ENCODE peak calls at places on chromosome 11, in seven cellular contexts. O is IMR-90, G is ovary, V is stomach, T is heart left ventricle, L is HCT116, S is body of pancreas. C is an unnamed sample.

GRCh38 chr11:35927730-35928129 is 16.1 kb upstream of the LDLRAD3 start:
- DNase-seq in G (peak), L (no peak), V (peak), S (peak), T (no peak), O (peak), C (peak)

GRCh38 chr11:84290647-84291046 is 1004.5 kb upstream of the CCDC90B start:
- DNase-seq in V (no peak), G (no peak), O (peak), S (no peak), L (no peak), T (no peak), C (no peak)

GRCh38 chr11:58775066-58775708 is 43.4 kb upstream of the GLYAT start:
- DNase-seq in T (no peak), O (no peak), L (no peak), G (no peak), S (no peak), V (no peak), C (no peak)

GRCh38 chr11:6124245-6124644 is 16.8 kb downstream of the OR56B4 start:
- DNase-seq in T (no peak), L (no peak), S (no peak), G (no peak), O (no peak), V (no peak), C (no peak)

GRCh38 chr11:36775157-36775556 is 177.1 kb upstream of the RAG2 start:
- DNase-seq in L (no peak), G (no peak), T (no peak), V (no peak), O (no peak), S (no peak), C (no peak)

GRCh38 chr11:76455931-76456330 is 11.1 kb downstream of the EMSY start:
- DNase-seq in T (no peak), L (no peak), O (peak), G (no peak), V (no peak), S (no peak), C (no peak)

GRCh38 chr11:47905358-47906059 is 57.4 kb upstream of the NUP160 start:
- DNase-seq in T (no peak), O (peak), V (no peak), G (no peak), L (no peak), S (no peak), C (no peak)

GRCh38 chr11:9708544-9708943 is 44.7 kb downstream of the SWAP70 start:
- DNase-seq in O (peak), V (no peak), G (no peak), S (no peak), L (no peak), T (no peak), C (no peak)

GRCh38 chr11:128669491-128669890 is 24.4 kb upstream of the FLI1 start:
- DNase-seq in S (no peak), G (no peak), V (no peak), O (peak), T (no peak), L (no peak), C (no peak)

GRCh38 chr11:114262681-114263509 is 33.3 kb upstream of the NNMT start:
- DNase-seq in G (no peak), T (no peak), L (peak), V (no peak), O (peak), S (peak), C (no peak)

GRCh38 chr11:122804161-122804560 is 34.1 kb upstream of the CRTAM start:
- DNase-seq in O (no peak), L (no peak), G (no peak), T (no peak), V (no peak), S (no peak), C (no peak)

GRCh38 chr11:112355726-112356125 is 95.1 kb upstream of the PLET1 start:
- DNase-seq in G (peak), T (no peak), S (no peak), O (peak), V (peak), L (peak), C (no peak)

GRCh38 chr11:71488968-71489265 is 35.9 kb downstream of the NADSYN1 start:
- DNase-seq in V (no peak), S (no peak), L (no peak), G (no peak), T (no peak), O (no peak), C (no peak)

GRCh38 chr11:11324090-11324489 is 29.0 kb downstream of the CSNK2A3 start:
- DNase-seq in L (no peak), O (peak), T (no peak), S (no peak), V (no peak), G (no peak), C (no peak)

GRCh38 chr11:72203163-72203562 is 11.2 kb downstream of the FOLR1 start:
- DNase-seq in T (no peak), O (no peak), V (no peak), L (no peak), G (no peak), S (no peak), C (no peak)

GRCh38 chr11:1652026-1652425 is 22.5 kb downstream of the KRTAP5-5 start:
- DNase-seq in S (no peak), O (no peak), G (no peak), V (no peak), L (no peak), T (no peak), C (no peak)

GRCh38 chr11:75474878-75475766 is 42.1 kb upstream of the KLHL35 start:
- DNase-seq in L (no peak), V (peak), S (peak), T (peak), G (peak), O (peak), C (no peak)

GRCh38 chr11:57429946-57430345 is 3.0 kb upstream of the SLC43A3 start:
- DNase-seq in V (peak), S (no peak), T (no peak), O (no peak), G (no peak), L (no peak), C (no peak)

GRCh38 chr11:70307176-70307575 is 36.7 kb downstream of the PPFIA1 start:
- DNase-seq in O (no peak), V (no peak), L (no peak), T (no peak), G (no peak), S (no peak), C (no peak)

GRCh38 chr11:107501713-107502112 is 44.1 kb upstream of the CWF19L2 start:
- DNase-seq in T (no peak), V (no peak), S (no peak), O (no peak), L (no peak), G (no peak), C (no peak)

GRCh38 chr11:86592047-86592564 is 80.3 kb downstream of the ME3 start:
- DNase-seq in G (no peak), S (no peak), T (no peak), V (no peak), L (no peak), O (peak), C (no peak)

GRCh38 chr11:95791385-95792033 is 1.2 kb downstream of the CEP57 start:
- DNase-seq in T (no peak), G (no peak), V (no peak), S (no peak), O (no peak), L (no peak), C (no peak)
- H3K27ac ChIP-seq in T (no peak), G (no peak), V (peak), S (peak), O (peak), L (peak), C (peak)

GRCh38 chr11:16381177-16381576 is 24.8 kb upstream of the SOX6 start:
- DNase-seq in S (no peak), G (no peak), V (no peak), T (no peak), L (no peak), O (peak), C (no peak)
- TF ChIP-seq POLR2A in S (no peak), G (no peak), V (no peak), T (no peak), L (no peak), O (no peak), C (no peak)

GRCh38 chr11:67033661-67034166 is 10.8 kb downstream of the SYT12 start:
- DNase-seq in O (peak), S (no peak), T (no peak), V (no peak), L (no peak), G (peak), C (no peak)
- H3K27ac ChIP-seq in O (peak), S (no peak), T (no peak), V (no peak), L (peak), G (no peak), C (no peak)

GRCh38 chr11:119107538-119108150 is 500 bp downstream of the C2CD2L start:
- DNase-seq in O (no peak), L (no peak), S (no peak), T (no peak), G (no peak), V (no peak), C (no peak)
- TF ChIP-seq POLR2A in O (no peak), L (no peak), S (no peak), T (no peak), G (no peak), V (no peak), C (no peak)

GRCh38 chr11:124739479-124740276 is at the start of gene NRGN:
- DNase-seq in S (peak), V (peak), G (peak), O (peak), T (peak), L (peak), C (peak)
- H3K27ac ChIP-seq in S (no peak), V (peak), G (no peak), O (no peak), T (no peak), L (peak), C (no peak)

GRCh38 chr11:62591448-62592215 is at the start of gene TUT1:
- DNase-seq in L (peak), S (peak), V (peak), O (peak), G (peak), T (peak), C (peak)
- TF ChIP-seq POLR2A in L (peak), S (peak), V (no peak), O (peak), G (peak), T (peak), C (peak)

DNA sequence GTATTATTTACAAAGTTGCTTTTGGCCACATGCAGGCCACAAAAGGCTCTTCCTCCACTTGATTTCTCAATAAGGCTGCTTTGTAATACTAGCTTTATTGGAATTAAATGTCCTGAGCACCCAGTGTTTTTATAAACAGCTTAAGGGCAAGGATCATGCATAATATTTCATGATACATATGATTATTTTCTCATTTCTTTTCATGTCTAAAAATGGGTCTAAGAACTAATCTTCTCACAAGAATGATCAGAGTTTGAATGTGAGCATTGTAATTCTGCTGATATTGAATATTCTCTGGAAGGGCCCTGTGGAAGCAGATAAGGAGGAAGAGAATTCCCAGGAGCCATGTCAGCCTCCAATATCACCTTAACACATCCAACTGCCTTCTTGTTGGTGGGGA is at the start of gene OR52K2:
- DNase-seq in V (no peak), T (no peak), L (no peak), S (no peak), O (no peak), G (no peak), C (no peak)
- H3K27ac ChIP-seq in V (no peak), T (no peak), L (no peak), S (no peak), O (no peak), G (no peak), C (no peak)

DNA sequence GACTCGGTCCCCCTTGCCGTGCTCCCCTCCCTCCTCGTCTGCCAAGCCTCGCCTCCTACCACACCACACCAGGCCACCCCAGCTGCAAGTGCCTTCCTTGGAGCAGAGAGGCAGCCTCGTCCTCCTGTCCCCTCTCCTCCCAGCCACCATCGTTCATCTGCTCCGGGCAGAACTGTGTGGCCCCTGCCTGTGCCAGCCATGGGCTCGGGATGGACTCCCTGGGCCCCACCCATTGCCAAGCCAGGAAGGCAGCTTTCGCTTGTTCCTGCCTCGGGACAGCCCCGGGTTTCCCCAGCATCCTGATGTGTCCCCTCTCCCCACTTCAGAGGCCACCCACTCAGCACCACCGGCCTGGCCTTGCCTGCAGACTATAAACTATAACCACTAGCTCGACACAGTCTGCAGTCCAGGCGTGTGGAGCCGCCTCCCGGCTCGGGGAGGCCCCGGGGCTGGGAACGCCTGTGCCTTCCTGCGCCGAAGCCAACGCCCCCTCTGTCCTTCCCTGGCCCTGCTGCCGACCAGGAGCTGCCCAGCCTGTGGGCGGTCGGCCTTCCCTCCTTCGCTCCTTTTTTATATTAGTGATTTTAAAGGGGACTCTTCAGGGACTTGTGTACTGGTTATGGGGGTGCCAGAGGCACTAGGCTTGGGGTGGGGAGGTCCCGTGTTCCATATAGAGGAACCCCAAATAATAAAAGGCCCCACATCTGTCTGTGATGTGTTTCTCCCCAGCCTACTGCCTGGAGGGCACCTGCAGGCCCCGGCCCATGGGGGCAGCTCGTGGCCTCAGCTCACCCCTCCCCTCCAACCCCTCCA is 29.8 kb downstream of the CAPN1 start:
- DNase-seq in O (no peak), T (no peak), G (no peak), L (no peak), S (no peak), V (no peak), C (no peak)
- TF ChIP-seq POLR2A in O (no peak), T (no peak), G (no peak), L (no peak), S (no peak), V (no peak), C (no peak)

C was measured in prostate gland.